ENCODE peak calls at places on chromosome 3, in nine cellular contexts. Q, K, B, P, F, C, L, A and U are unnamed samples.

GRCh38 chr3:191762323-191762960 is 301.5 kb downstream of the PYDC2 start:
- DNase-seq in C (peak; percentile 24), P (no peak), B (peak; percentile 5), L (no peak), F (no peak), A (peak; percentile 91), Q (peak; percentile 36), K (peak; percentile 2), U (peak; percentile 79)

GRCh38 chr3:83946554-83946953 is 1012.2 kb upstream of the CADM2 start:
- DNase-seq in P (no peak), Q (no peak), L (no peak), C (peak; percentile 25), A (peak; percentile 16), B (peak; percentile 14), K (no peak), F (no peak), U (peak; percentile 23)

GRCh38 chr3:29138171-29138570 is 142.7 kb upstream of the RBMS3 start:
- DNase-seq in F (no peak), P (no peak), A (no peak), Q (no peak), C (no peak), L (no peak), B (no peak), K (no peak), U (no peak)

GRCh38 chr3:96961576-96961975 is 147.2 kb downstream of the EPHA6 start:
- DNase-seq in L (no peak), F (no peak), Q (no peak), P (no peak), B (no peak), K (no peak), A (no peak), C (no peak), U (no peak)

GRCh38 chr3:129611812-129612349 is 5.4 kb upstream of the PLXND1 start:
- DNase-seq in K (peak; percentile 67), F (no peak), P (no peak), A (no peak), Q (peak; percentile 88), B (no peak), L (no peak), C (peak; percentile 51), U (peak; percentile 72)

GRCh38 chr3:147410518-147411234 is 1.5 kb downstream of the ZIC1 start:
- DNase-seq in P (no peak), Q (peak; percentile 90), F (no peak), A (peak; percentile 37), C (no peak), K (no peak), B (peak; percentile 47), L (no peak), U (peak; percentile 43)

GRCh38 chr3:116037954-116038911 is 407.1 kb downstream of the LSAMP start:
- DNase-seq in P (no peak), F (no peak), B (peak; percentile 62), A (no peak), L (no peak), C (no peak), K (no peak), Q (no peak), U (no peak)

GRCh38 chr3:194298331-194299227 is 52.5 kb downstream of the CPN2 start:
- DNase-seq in B (no peak), C (peak; percentile 71), P (no peak), A (no peak), K (no peak), Q (no peak), F (no peak), L (no peak), U (no peak)

GRCh38 chr3:194707176-194707575 is 21.5 kb downstream of the FAM43A start:
- DNase-seq in B (no peak), F (no peak), Q (no peak), P (no peak), C (no peak), K (no peak), L (no peak), A (no peak), U (no peak)

GRCh38 chr3:10983219-10983916 is 9.2 kb upstream of the SLC6A1 start:
- DNase-seq in Q (peak; percentile 32), L (no peak), A (peak; percentile 46), P (peak; percentile 19), K (peak; percentile 79), C (peak; percentile 61), F (peak; percentile 96), B (peak; percentile 45), U (peak; percentile 46)

GRCh38 chr3:184386047-184386806 is 6.4 kb downstream of the CHRD start:
- DNase-seq in F (no peak), B (no peak), C (no peak), A (no peak), L (no peak), K (no peak), Q (no peak), P (no peak), U (no peak)

GRCh38 chr3:112770026-112770626 is 76.5 kb downstream of the CD200R1L start:
- DNase-seq in Q (peak; percentile 82), A (peak; percentile 80), L (no peak), P (peak; percentile 60), F (no peak), B (no peak), C (no peak), K (peak; percentile 29), U (peak; percentile 83)

GRCh38 chr3:114362815-114363214 is 69.0 kb downstream of the TIGIT start:
- DNase-seq in L (no peak), Q (peak; percentile 63), K (peak; percentile 55), A (peak; percentile 69), B (no peak), F (peak; percentile 39), C (peak; percentile 48), P (no peak), U (peak; percentile 51)

GRCh38 chr3:110731148-110731547 is 340.5 kb upstream of the NECTIN3 start:
- DNase-seq in L (no peak), A (no peak), P (no peak), C (no peak), F (no peak), K (no peak), B (no peak), Q (peak; percentile 9), U (peak; percentile 23)

GRCh38 chr3:192409838-192410683 is 317.3 kb downstream of the FGF12 start:
- DNase-seq in Q (no peak), F (peak; percentile 59), B (no peak), C (peak; percentile 79), K (no peak), P (no peak), A (peak; percentile 62), L (no peak), U (peak; percentile 31)

GRCh38 chr3:65539620-65540019 is 499.1 kb downstream of the MAGI1 start:
- DNase-seq in B (no peak), A (no peak), K (no peak), L (no peak), P (no peak), C (no peak), Q (no peak), F (no peak), U (no peak)

GRCh38 chr3:112974894-112975293 is at the start of gene CD200R1:
- DNase-seq in Q (no peak), A (no peak), B (peak; percentile 45), L (no peak), C (no peak), K (no peak), F (no peak), P (no peak), U (no peak)

GRCh38 chr3:131047582-131047981 is 20.9 kb downstream of the NEK11 start:
- DNase-seq in L (no peak), B (no peak), Q (no peak), P (no peak), F (no peak), C (no peak), K (no peak), A (no peak), U (no peak)

GRCh38 chr3:112568642-112569041 is 6.8 kb downstream of the SLC35A5 start:
- DNase-seq in C (no peak), K (peak; percentile 18), L (no peak), B (no peak), P (no peak), Q (peak; percentile 35), F (no peak), A (no peak), U (peak; percentile 59)

GRCh38 chr3:74862501-74862900 is 248.0 kb upstream of the CNTN3 start:
- DNase-seq in L (no peak), P (no peak), Q (peak; percentile 3), A (no peak), B (no peak), C (peak; percentile 55), K (no peak), F (no peak), U (no peak)

GRCh38 chr3:113054552-113054951 is 63.8 kb downstream of the GTPBP8 start:
- DNase-seq in C (no peak), A (no peak), P (no peak), L (no peak), F (peak; percentile 29), B (no peak), Q (peak; percentile 51), K (peak; percentile 47), U (peak; percentile 57)